ENCODE peak calls at places on chromosomes 12 and 14, in six cellular contexts. F is astrocyte of the cerebellum, A is HCT116, Y is PC-9, I is fibroblast of lung, N is astrocyte of the spinal cord. K is an unnamed sample.

GRCh38 chr12:111653596-111653995 is 32.2 kb downstream of the BRAP start:
- DNase-seq in F (no peak), A (no peak), Y (no peak), I (no peak), N (no peak), K (no peak)

GRCh38 chr14:96359959-96360358 is 3.2 kb downstream of the ATG2B start:
- DNase-seq in F (no peak), A (no peak), Y (no peak), I (no peak), N (no peak), K (no peak)

GRCh38 chr14:39425947-39426346 is 6.3 kb downstream of the FBXO33 start:
- DNase-seq in F (no peak), A (no peak), Y (no peak), I (no peak), N (no peak), K (no peak)

GRCh38 chr14:75660630-75661498 is at the start of the genes ERG28 and TTLL5:
- DNase-seq in F (peak), A (peak), Y (peak), I (peak), N (peak), K (peak)

GRCh38 chr12:75977590-75977951 is 54.0 kb downstream of the PHLDA1 start:
- DNase-seq in F (no peak), A (no peak), Y (no peak), I (no peak), N (no peak), K (no peak)

GRCh38 chr14:26709019-26709418 is 111.2 kb upstream of the NOVA1 start:
- DNase-seq in F (peak), A (no peak), Y (peak), I (peak), N (peak), K (peak)

GRCh38 chr12:61188801-61189595 is 1071.2 kb upstream of the USP15 start:
- DNase-seq in F (no peak), A (no peak), Y (no peak), I (no peak), N (no peak), K (no peak)

GRCh38 chr14:66717571-66718140 is 209.7 kb downstream of the GPHN start:
- DNase-seq in F (no peak), A (no peak), Y (no peak), I (no peak), N (no peak), K (no peak)

GRCh38 chr14:91371011-91371989 is 46.3 kb downstream of the CCDC88C start:
- DNase-seq in F (no peak), A (no peak), Y (no peak), I (no peak), N (no peak), K (no peak)

GRCh38 chr12:70824511-70824910 is 96.0 kb downstream of the PTPRR start:
- DNase-seq in F (no peak), A (no peak), Y (no peak), I (no peak), N (no peak), K (no peak)

GRCh38 chr12:108722992-108723766 is 8.1 kb downstream of the CORO1C start:
- DNase-seq in F (peak), A (no peak), Y (peak), I (peak), N (peak), K (peak)

GRCh38 chr12:1171657-1172056 is 180.6 kb downstream of the ERC1 start:
- DNase-seq in F (no peak), A (no peak), Y (peak), I (peak), N (no peak), K (no peak)

GRCh38 chr12:52877242-52877641 is 27.6 kb downstream of the KRT8 start:
- DNase-seq in F (no peak), A (no peak), Y (no peak), I (no peak), N (no peak), K (no peak)

GRCh38 chr12:62192486-62193250 is 67.5 kb upstream of the USP15 start:
- DNase-seq in F (peak), A (peak), Y (no peak), I (peak), N (peak), K (peak)

GRCh38 chr12:79236920-79237319 is 372.3 kb downstream of the SYT1 start:
- DNase-seq in F (no peak), A (no peak), Y (no peak), I (no peak), N (no peak), K (no peak)

GRCh38 chr14:89624500-89625156 is 207.6 kb upstream of the FOXN3 start:
- DNase-seq in F (no peak), A (no peak), Y (no peak), I (no peak), N (no peak), K (no peak)

GRCh38 chr14:101717663-101718490 is 43.6 kb upstream of the PPP2R5C start:
- DNase-seq in F (no peak), A (no peak), Y (peak), I (peak), N (no peak), K (no peak)

GRCh38 chr14:99079061-99079727 is 192.8 kb downstream of the BCL11B start:
- DNase-seq in F (no peak), A (no peak), Y (no peak), I (no peak), N (no peak), K (no peak)

GRCh38 chr14:31292962-31293616 is 85.5 kb upstream of the HECTD1 start:
- DNase-seq in F (no peak), A (no peak), Y (no peak), I (no peak), N (no peak), K (peak)

GRCh38 chr12:55707841-55708694 is at the start of gene ITGA7:
- DNase-seq in F (no peak), A (no peak), Y (no peak), I (peak), N (no peak), K (no peak)

GRCh38 chr12:27552886-27553560 is 29.0 kb downstream of the PPFIBP1 start:
- DNase-seq in F (no peak), A (no peak), Y (no peak), I (peak), N (no peak), K (no peak)

GRCh38 chr14:21205678-21206581 is 50.1 kb upstream of the OR5AU1 start:
- DNase-seq in F (no peak), A (no peak), Y (no peak), I (no peak), N (no peak), K (no peak)

GRCh38 chr14:52023518-52023917 is 34.2 kb downstream of the RTRAF start:
- DNase-seq in F (peak), A (no peak), Y (no peak), I (peak), N (peak), K (peak)

GRCh38 chr14:41072776-41073175 is 533.9 kb upstream of the LRFN5 start:
- DNase-seq in F (no peak), A (no peak), Y (no peak), I (no peak), N (no peak), K (no peak)

GRCh38 chr14:99564256-99564902 is 39.6 kb downstream of the CCDC85C start:
- DNase-seq in F (peak), A (no peak), Y (no peak), I (peak), N (peak), K (peak)

GRCh38 chr14:84225243-84225642 is 1304.7 kb upstream of the FLRT2 start:
- DNase-seq in F (no peak), A (no peak), Y (no peak), I (no peak), N (no peak), K (peak)

GRCh38 chr14:71665157-71665556 is 267.1 kb upstream of the RGS6 start:
- DNase-seq in F (peak), A (no peak), Y (no peak), I (peak), N (peak), K (peak)

GRCh38 chr14:100717371-100717770 is 9.3 kb upstream of the DLK1 start:
- DNase-seq in F (no peak), A (no peak), Y (no peak), I (no peak), N (no peak), K (no peak)

GRCh38 chr12:643478-644292 is 19.6 kb downstream of the NINJ2 start:
- DNase-seq in F (no peak), A (no peak), Y (no peak), I (no peak), N (no peak), K (no peak)

GRCh38 chr12:101743242-101743641 is 4.0 kb upstream of the SYCP3 start:
- DNase-seq in F (no peak), A (no peak), Y (no peak), I (no peak), N (no peak), K (no peak)

GRCh38 chr12:57215668-57216013 is 953 bp upstream of the NXPH4 start:
- DNase-seq in F (no peak), A (no peak), Y (no peak), I (peak), N (no peak), K (no peak)

GRCh38 chr12:102876883-102877282 is 40.2 kb downstream of the PAH start:
- DNase-seq in F (no peak), A (peak), Y (no peak), I (no peak), N (no peak), K (no peak)

GRCh38 chr14:101977311-101978071 is 13.1 kb downstream of the DYNC1H1 start:
- DNase-seq in F (no peak), A (no peak), Y (no peak), I (no peak), N (peak), K (peak)

GRCh38 chr14:69002069-69002468 is 23.0 kb upstream of the ACTN1 start:
- DNase-seq in F (no peak), A (no peak), Y (peak), I (no peak), N (no peak), K (peak)

GRCh38 chr14:69005432-69006148 is 26.5 kb upstream of the ACTN1 start:
- DNase-seq in F (peak), A (peak), Y (peak), I (peak), N (peak), K (peak)

GRCh38 chr14:69006346-69006745 is 27.2 kb upstream of the ACTN1 start:
- DNase-seq in F (no peak), A (no peak), Y (no peak), I (no peak), N (no peak), K (no peak)

GRCh38 chr14:69003626-69004025 is 24.5 kb upstream of the ACTN1 start:
- DNase-seq in F (no peak), A (no peak), Y (no peak), I (no peak), N (no peak), K (no peak)

DNA sequence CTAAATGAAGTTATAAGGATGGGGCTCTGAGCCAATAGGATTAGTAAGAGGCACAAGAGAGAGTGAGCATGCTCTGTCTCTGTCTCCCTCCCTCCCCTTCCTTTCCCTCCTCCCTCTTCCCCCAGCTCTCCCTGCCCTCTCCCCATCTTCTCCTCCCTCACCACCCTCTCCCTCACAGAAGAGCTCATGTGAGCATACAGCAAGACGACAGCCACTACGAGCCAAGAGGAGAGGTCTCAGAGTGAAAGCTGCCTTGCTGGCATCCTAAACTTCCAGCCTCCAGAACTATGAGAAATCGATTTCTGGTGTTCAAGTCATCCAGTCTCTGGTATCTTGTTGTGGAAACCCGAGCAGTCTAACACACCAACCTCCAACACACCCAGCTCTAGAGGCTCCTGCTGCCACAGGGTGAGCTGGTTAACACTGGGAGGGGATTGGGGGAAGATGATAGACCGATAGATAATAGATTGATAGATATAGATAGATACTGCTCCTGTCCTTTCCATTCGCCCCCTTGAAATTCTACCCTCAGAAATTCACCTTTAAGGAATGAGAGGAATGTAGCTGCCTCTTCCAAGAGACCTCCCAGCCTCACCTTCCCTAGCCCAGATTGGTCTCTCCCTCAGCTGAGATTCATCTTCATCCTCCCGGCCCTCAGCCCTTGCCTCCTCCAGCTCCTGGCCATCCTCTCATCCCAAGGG is 25.8 kb upstream of the ACTN1 start:
- DNase-seq in F (no peak), A (no peak), Y (peak), I (peak), N (peak), K (peak)
- H3K4me3 ChIP-seq in F (no peak), A (no peak), Y (peak), I (no peak), N (no peak), K (no peak)

DNA sequence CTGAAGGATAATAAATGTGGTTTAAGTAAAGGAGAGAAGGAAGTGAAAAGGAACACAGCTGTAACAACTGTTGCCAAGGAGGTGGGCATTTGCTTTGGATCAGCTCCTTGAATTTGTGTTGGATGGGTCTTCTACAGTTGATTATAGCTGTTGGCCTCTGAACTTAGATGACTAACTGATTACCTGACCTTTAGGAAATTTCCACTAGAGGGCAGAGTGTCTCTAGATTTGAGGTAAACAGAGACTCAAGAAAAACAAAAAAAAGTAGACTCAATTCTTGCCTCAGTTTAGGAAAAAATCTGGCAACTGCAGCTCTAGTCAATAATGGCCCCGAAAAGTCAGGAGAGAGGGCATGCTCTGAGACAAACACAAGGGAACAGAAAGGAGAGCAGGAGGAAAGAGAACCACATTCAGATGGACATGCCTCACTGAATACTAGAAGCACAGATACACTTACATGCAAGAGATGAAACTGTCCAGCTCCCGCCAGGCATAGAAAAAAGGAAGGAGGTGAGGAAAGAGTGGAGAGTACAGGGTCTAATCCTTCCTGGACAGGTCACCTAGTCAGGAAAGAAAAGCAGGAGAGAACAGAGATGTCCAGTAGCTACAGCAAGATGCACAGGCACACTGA is 20.6 kb downstream of the COX14 start:
- DNase-seq in F (peak), A (no peak), Y (no peak), I (peak), N (peak), K (no peak)
- TF ChIP-seq CTCF in F (peak), A (no peak), Y (no peak), I (no peak), N (peak), K (no peak)

GRCh38 chr14:23468704-23469126 is 788 bp upstream of the NGDN start:
- DNase-seq in F (no peak), A (no peak), Y (no peak), I (no peak), N (no peak), K (no peak)
- H3K4me3 ChIP-seq in F (peak), A (peak), Y (peak), I (peak), N (peak), K (peak)

DNA sequence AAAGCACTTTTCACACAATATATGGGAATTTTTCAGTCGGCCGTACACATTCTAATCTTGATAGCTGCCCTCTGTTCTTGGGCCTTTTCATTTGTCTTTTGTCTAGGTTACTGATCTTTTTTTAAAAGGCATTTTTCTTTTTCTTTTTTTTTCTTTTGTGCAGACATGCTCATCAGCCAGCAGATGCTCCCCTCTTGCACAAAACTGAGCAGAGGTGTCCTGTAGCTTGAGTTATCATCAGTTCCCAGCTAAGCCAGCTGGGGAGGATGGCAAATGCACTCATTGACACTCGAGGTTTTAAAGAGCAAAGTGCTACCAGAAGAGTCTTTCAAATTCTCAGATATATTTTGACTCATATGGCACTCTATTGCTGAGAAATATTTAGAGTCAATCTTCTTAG is 913.9 kb upstream of the SEL1L start:
- DNase-seq in F (no peak), A (no peak), Y (no peak), I (no peak), N (no peak), K (no peak)
- TF ChIP-seq CTCF in F (no peak), A (no peak), Y (no peak), I (no peak), N (no peak), K (no peak)

GRCh38 chr12:124464830-124465229 is 102.6 kb downstream of the NCOR2 start:
- DNase-seq in F (no peak), A (no peak), Y (peak), I (no peak), N (no peak), K (no peak)
- H3K4me3 ChIP-seq in F (no peak), A (no peak), Y (no peak), I (no peak), N (no peak), K (no peak)

GRCh38 chr12:98656289-98657101 is 11.4 kb downstream of the APAF1 start:
- DNase-seq in F (no peak), A (no peak), Y (peak), I (peak), N (no peak), K (peak)

DNA sequence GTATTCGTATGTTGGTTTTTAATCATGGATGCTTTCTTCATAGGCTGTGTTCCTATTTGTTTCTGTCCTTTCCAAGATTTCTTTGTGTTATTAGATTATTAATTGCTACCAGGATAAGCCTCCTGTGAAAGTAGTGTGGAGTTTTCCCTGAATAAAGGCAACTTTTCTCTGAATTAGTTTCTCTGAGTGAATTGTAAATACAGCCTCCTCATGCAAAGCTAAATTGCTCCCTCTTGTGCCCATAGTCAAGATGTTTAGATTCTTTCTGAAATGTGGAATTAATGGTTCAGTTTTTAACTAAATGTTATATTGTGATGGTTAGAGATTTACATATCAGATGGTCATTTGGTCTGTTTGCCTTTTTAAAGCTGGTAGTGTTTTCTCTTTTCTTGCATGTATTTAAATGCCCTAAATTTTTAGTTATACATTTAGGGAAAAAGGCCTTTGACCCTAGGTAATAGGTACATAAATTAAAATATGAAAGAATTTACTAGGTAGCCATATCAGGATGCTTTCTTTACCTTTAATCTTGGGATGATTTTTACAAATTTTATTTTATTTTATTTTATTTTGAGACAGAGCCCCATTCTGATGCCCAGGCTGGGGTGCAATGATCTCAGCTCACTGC is 8.9 kb downstream of the APAF1 start:
- DNase-seq in F (peak), A (peak), Y (peak), I (peak), N (peak), K (peak)
- TF ChIP-seq CTCF in F (peak), A (peak), Y (peak), I (peak), N (peak), K (peak)

DNA sequence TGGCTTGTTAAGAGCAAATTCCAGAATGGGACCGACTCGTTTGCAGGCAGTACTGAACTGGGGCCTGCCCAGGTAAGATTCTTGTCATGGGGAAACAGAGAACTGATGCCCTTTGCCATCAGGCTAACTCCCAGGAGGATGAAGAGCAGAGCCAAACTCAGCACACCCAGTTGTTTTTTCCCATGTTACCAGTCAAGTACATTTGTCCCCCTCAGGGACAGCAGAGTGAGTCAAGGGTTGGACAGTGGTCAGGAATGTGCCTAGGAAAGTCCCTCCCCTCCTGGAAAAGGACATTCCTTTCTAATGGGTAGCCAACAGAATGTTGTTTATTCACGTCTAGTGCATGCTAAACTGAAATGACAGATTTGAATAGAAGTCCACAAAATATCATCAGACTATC is 1.6 kb downstream of the ART4 start:
- DNase-seq in F (no peak), A (no peak), Y (peak), I (peak), N (peak), K (peak)
- H3K4me3 ChIP-seq in F (no peak), A (no peak), Y (peak), I (no peak), N (no peak), K (peak)

K was measured in fibroblast of pulmonary artery.